ENCODE peak calls at places on chromosomes 5 and 9, in four cellular contexts. A is BJ, X is uterus, H is astrocyte of the spinal cord. W is an unnamed sample.

GRCh38 chr5:130731839-130732238 is 433.2 kb downstream of the HINT1 start:
- DNase-seq in H (no peak), A (no peak), X (no peak), W (no peak)

GRCh38 chr9:21788752-21789151 is 13.7 kb upstream of the MTAP start:
- DNase-seq in X (no peak), A (no peak), H (no peak), W (no peak)

GRCh38 chr5:73780297-73781080 is 154.5 kb downstream of the ARHGEF28 start:
- DNase-seq in H (no peak), A (no peak), X (no peak), W (no peak)

GRCh38 chr9:80968611-80969010 is 720.7 kb downstream of the TLE1 start:
- DNase-seq in H (peak), X (no peak), A (no peak), W (no peak)

GRCh38 chr5:169085656-169086055 is 215.3 kb downstream of the SLIT3 start:
- DNase-seq in H (no peak), A (no peak), X (no peak), W (no peak)

GRCh38 chr5:1709186-1709803 is 90.3 kb downstream of the MRPL36 start:
- DNase-seq in H (no peak), A (no peak), X (no peak), W (no peak)

GRCh38 chr9:123834907-123835562 is 94.9 kb downstream of the DENND1A start:
- DNase-seq in H (peak), A (peak), X (no peak), W (no peak)

GRCh38 chr9:126471084-126471611 is 142.6 kb upstream of the LMX1B start:
- DNase-seq in H (peak), X (no peak), A (no peak), W (no peak)

GRCh38 chr9:129880654-129881546 is 45.6 kb downstream of the USP20 start:
- DNase-seq in H (peak), X (no peak), A (no peak), W (no peak)

GRCh38 chr9:138099803-138100598 is 222.4 kb downstream of the CACNA1B start:
- DNase-seq in A (no peak), X (no peak), H (no peak), W (no peak)

GRCh38 chr5:163607256-163607655 is 101.8 kb downstream of the MAT2B start:
- DNase-seq in A (no peak), H (no peak), X (no peak), W (no peak)

GRCh38 chr9:95108777-95109176 is 208.7 kb downstream of the FANCC start:
- DNase-seq in A (no peak), H (no peak), X (no peak), W (no peak)

GRCh38 chr5:96149546-96149945 is 187.9 kb upstream of the ELL2 start:
- DNase-seq in H (no peak), X (no peak), A (no peak), W (no peak)

GRCh38 chr9:123364241-123364824 is 8.3 kb downstream of the CRB2 start:
- DNase-seq in A (no peak), H (peak), X (peak), W (peak)

GRCh38 chr9:89407070-89407469 is 88.8 kb downstream of the SECISBP2 start:
- DNase-seq in X (no peak), H (no peak), A (no peak), W (no peak)

GRCh38 chr9:37007295-37007694 is 26.8 kb downstream of the PAX5 start:
- DNase-seq in X (no peak), A (no peak), H (no peak), W (no peak)

GRCh38 chr5:164504141-164504772 is 998.8 kb downstream of the MAT2B start:
- DNase-seq in H (peak), A (no peak), X (no peak), W (peak)

GRCh38 chr5:168106008-168106761 is 185.3 kb upstream of the WWC1 start:
- DNase-seq in A (peak), X (no peak), H (peak), W (no peak)

GRCh38 chr9:121201045-121201737 is 478 bp downstream of the RAB14 start:
- DNase-seq in H (no peak), A (no peak), X (no peak), W (peak)

GRCh38 chr9:21682981-21683380 is 119.5 kb upstream of the MTAP start:
- DNase-seq in H (peak), A (no peak), X (no peak), W (no peak)

GRCh38 chr5:116947691-116948528 is 373.3 kb upstream of the SEMA6A start:
- DNase-seq in X (peak), H (peak), A (no peak), W (no peak)

GRCh38 chr5:132671000-132671399 is 2.8 kb upstream of the IL4 start:
- DNase-seq in H (no peak), A (no peak), X (no peak), W (no peak)

GRCh38 chr9:132670816-132671371 is 630 bp downstream of the GTF3C4 start:
- DNase-seq in H (no peak), A (no peak), X (peak), W (peak)

GRCh38 chr5:38719916-38720315 is 125.9 kb upstream of the OSMR start:
- DNase-seq in A (peak), H (peak), X (no peak), W (no peak)

GRCh38 chr9:109904666-109905065 is 124.7 kb downstream of the PALM2AKAP2 start:
- DNase-seq in A (peak), H (no peak), X (no peak), W (no peak)

GRCh38 chr9:34552606-34552981 is 29.8 kb upstream of the ENHO start:
- DNase-seq in X (no peak), H (no peak), A (no peak), W (peak)

GRCh38 chr5:130549884-130550552 is 615.0 kb downstream of the HINT1 start:
- DNase-seq in A (no peak), H (peak), X (peak), W (no peak)

GRCh38 chr5:152271420-152271819 is 133.7 kb downstream of the NMUR2 start:
- DNase-seq in A (no peak), X (no peak), H (peak), W (no peak)

GRCh38 chr9:96395964-96396363 is 12.5 kb upstream of the SLC35D2 start:
- DNase-seq in H (no peak), A (no peak), X (no peak), W (no peak)

GRCh38 chr5:5154733-5155132 is 14.6 kb downstream of the ADAMTS16 start:
- DNase-seq in X (no peak), A (no peak), H (no peak), W (no peak)

GRCh38 chr5:83925321-83925877 is 204.7 kb upstream of the HAPLN1 start:
- DNase-seq in X (no peak), A (peak), H (peak), W (no peak)

GRCh38 chr5:111070272-111071134 is 1.0 kb upstream of the TSLP start:
- DNase-seq in H (peak), X (no peak), A (no peak), W (peak)

GRCh38 chr5:23507278-23507685 is at the start of gene PRDM9:
- DNase-seq in A (no peak), H (peak), X (peak), W (peak)

GRCh38 chr5:171544913-171545550 is 125.6 kb downstream of the FGF18 start:
- DNase-seq in A (no peak), X (no peak), H (no peak), W (no peak)

GRCh38 chr9:2216591-2216990 is 201.4 kb downstream of the SMARCA2 start:
- DNase-seq in A (no peak), X (no peak), H (peak), W (no peak)

GRCh38 chr9:3521961-3522360 is 3.8 kb downstream of the RFX3 start:
- DNase-seq in H (no peak), X (no peak), A (no peak), W (no peak)

GRCh38 chr5:91188755-91189154 is 194.4 kb downstream of the ARRDC3 start:
- DNase-seq in X (no peak), H (no peak), A (no peak), W (no peak)

GRCh38 chr5:91189480-91190332 is 193.4 kb downstream of the ARRDC3 start:
- DNase-seq in H (peak), X (peak), A (peak), W (no peak)

GRCh38 chr5:91187032-91187431 is 196.1 kb downstream of the ARRDC3 start:
- DNase-seq in X (no peak), A (no peak), H (no peak), W (no peak)

GRCh38 chr5:91186101-91186500 is 197.0 kb downstream of the ARRDC3 start:
- DNase-seq in X (no peak), H (no peak), A (no peak), W (no peak)

DNA sequence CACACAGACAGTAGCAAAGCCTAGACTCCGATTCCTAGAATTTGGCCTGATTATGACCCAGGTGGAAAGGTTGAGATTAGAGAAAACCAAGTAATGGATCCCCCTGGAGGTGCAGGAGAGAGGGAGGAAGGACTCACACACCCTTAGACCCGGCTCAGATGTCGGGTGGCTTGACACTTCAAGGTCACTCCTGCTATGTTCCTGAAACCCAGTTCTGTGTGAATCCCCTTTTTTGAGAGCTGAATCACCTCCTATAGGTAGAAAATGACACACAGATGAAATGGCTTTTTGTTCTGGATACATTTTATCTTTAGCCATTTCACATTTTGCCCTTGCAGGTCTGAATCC is 192.8 kb downstream of the ARRDC3 start:
- DNase-seq in X (no peak), H (no peak), A (no peak), W (no peak)
- TF ChIP-seq CTCF in X (no peak), H (no peak), A (no peak), W (no peak)

GRCh38 chr5:65150599-65150998 is 331.1 kb downstream of the ADAMTS6 start:
- DNase-seq in A (no peak), H (no peak), X (no peak), W (no peak)

GRCh38 chr5:65152131-65152530 is 329.6 kb downstream of the ADAMTS6 start:
- DNase-seq in A (peak), X (no peak), H (no peak), W (no peak)

GRCh38 chr5:65156933-65157332 is 324.8 kb downstream of the ADAMTS6 start:
- DNase-seq in A (no peak), X (no peak), H (no peak), W (no peak)

GRCh38 chr5:65151632-65152031 is 330.1 kb downstream of the ADAMTS6 start:
- DNase-seq in X (no peak), A (peak), H (no peak), W (no peak)
- TF ChIP-seq CTCF in X (no peak), A (no peak), H (no peak), W (no peak)

GRCh38 chr9:136343121-136343883 is 16.0 kb downstream of the GPSM1 start:
- DNase-seq in A (no peak), H (no peak), X (no peak), W (no peak)
- TF ChIP-seq CTCF in A (no peak), H (no peak), X (no peak), W (no peak)

DNA sequence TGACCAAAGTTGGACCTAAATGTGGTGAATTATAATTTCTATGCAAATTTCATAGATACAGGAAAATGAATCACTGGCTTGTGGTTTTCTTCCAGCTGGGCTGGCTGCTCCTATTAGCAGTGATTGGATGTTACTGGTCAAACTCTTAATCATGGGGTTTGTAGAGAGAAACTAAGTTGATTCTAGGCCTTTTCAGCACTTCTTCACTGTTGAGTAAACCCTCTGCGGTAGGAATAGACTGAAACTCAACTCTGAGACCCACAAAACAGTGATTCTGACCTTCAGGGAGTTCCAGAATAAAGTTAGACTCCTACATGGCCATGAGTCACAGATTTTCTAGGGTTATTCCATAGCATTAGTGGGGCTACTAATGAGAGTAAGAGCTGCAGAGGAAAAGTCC is 47.9 kb upstream of the FKTN start:
- DNase-seq in X (no peak), H (peak), A (peak), W (no peak)
- TF ChIP-seq CTCF in X (no peak), H (no peak), A (no peak), W (no peak)

DNA sequence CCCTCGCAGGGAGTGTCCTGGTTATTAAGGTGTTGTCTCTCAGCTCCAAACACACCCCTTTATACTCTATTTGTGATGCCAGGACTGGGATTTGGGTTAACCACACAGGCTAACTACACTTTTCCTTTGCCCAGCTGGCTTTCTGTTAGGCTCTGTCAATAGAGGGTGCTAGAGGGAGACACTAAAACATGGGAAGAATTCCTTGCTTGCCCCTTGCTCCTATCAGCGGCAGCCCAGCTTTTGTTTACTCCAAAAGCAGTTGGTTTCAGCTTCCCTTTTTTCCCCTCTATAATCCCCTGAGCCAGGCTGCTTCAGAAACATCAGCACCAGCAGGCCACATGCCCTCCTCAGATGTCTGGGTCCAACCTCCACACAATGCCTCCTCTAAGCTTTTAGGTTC is 297.1 kb downstream of the KCTD16 start:
- DNase-seq in X (no peak), A (no peak), H (peak), W (no peak)
- TF ChIP-seq CTCF in X (no peak), A (peak), H (peak), W (peak)

DNA sequence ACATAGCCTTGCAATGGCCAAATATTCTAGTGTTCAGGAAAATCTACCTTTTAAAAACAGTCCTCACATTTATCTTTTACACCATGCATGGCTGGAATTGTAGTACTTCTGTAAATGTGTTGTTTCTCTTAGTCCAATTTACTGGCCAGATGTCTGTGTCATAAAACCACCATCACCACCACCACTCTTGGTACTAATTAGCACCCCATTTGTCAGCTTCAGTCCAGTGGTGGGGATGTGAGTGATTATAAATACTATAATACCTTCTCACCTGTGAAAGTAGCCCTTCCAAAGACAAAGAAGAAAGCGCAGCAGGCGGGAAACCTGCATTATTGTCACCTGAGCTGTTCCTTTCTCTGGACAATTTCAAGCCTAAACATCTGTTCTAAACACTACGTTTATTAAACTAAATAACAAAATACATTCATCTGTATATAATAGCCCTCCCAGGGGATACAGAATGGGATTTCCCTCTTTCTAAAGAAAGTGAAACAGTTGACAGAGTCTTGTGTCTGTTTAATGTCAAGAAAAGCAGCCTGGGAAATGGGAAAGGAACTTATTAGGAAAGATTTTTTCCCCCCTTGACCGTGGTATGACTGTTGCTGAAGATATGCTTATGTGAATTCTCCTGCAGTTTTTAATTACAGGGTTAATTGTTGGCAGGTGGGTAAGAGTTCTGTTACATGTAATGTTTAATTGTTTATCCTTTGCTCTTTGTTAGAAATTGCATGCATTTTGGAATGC is 144.5 kb upstream of the NUDT12 start:
- DNase-seq in H (no peak), A (peak), X (no peak), W (no peak)
- TF ChIP-seq CTCF in H (no peak), A (no peak), X (no peak), W (no peak)